ENCODE peak calls at places on chromosomes 6 and 20, in seven cellular contexts. One of them, this sample, is unnamed.

GRCh38 chr20:41064377-41064776 is 35.8 kb downstream of the TOP1 start:
- DNase-seq in posterior cingulate gyrus: no peak
- DNase-seq in AML-193: no peak
- DNase-seq in stimulated activated CD8-positive, alpha-beta memory T cell treated with anti-CD3 and anti-CD28 coated beads, Interleukin-7, amount 100 ng/mL, for 1 hour: no peak
- DNase-seq in midbrain: no peak
- DNase-seq in CD8-positive, alpha-beta memory T cell: no peak
- DNase-seq in NCI-H2081 treated with DMSO at 0.1 percent for 48 hours: no peak
- DNase-seq in this sample: no peak

GRCh38 chr20:51376121-51376520 is 166.4 kb downstream of the NFATC2 start:
- DNase-seq in stimulated activated CD8-positive, alpha-beta memory T cell treated with anti-CD3 and anti-CD28 coated beads, Interleukin-7, amount 100 ng/mL, for 1 hour: no peak
- DNase-seq in midbrain: no peak
- DNase-seq in AML-193: no peak
- DNase-seq in CD8-positive, alpha-beta memory T cell: no peak
- DNase-seq in NCI-H2081 treated with DMSO at 0.1 percent for 48 hours: no peak
- DNase-seq in posterior cingulate gyrus: no peak
- DNase-seq in this sample: no peak

GRCh38 chr20:46117704-46118467 is at the start of gene CD40:
- DNase-seq in posterior cingulate gyrus: peak; percentile 24
- DNase-seq in CD8-positive, alpha-beta memory T cell: peak; percentile 70
- DNase-seq in stimulated activated CD8-positive, alpha-beta memory T cell treated with anti-CD3 and anti-CD28 coated beads, Interleukin-7, amount 100 ng/mL, for 1 hour: peak; percentile 45
- DNase-seq in midbrain: peak; percentile 44
- DNase-seq in NCI-H2081 treated with DMSO at 0.1 percent for 48 hours: no peak
- DNase-seq in AML-193: peak; percentile 57
- DNase-seq in this sample: peak; percentile 87

GRCh38 chr6:130098317-130098716 is 79.9 kb downstream of the L3MBTL3 start:
- DNase-seq in midbrain: no peak
- DNase-seq in AML-193: no peak
- DNase-seq in posterior cingulate gyrus: no peak
- DNase-seq in NCI-H2081 treated with DMSO at 0.1 percent for 48 hours: no peak
- DNase-seq in stimulated activated CD8-positive, alpha-beta memory T cell treated with anti-CD3 and anti-CD28 coated beads, Interleukin-7, amount 100 ng/mL, for 1 hour: no peak
- DNase-seq in CD8-positive, alpha-beta memory T cell: no peak
- DNase-seq in this sample: no peak

GRCh38 chr6:168179133-168179532 is 100.1 kb upstream of the FRMD1 start:
- DNase-seq in stimulated activated CD8-positive, alpha-beta memory T cell treated with anti-CD3 and anti-CD28 coated beads, Interleukin-7, amount 100 ng/mL, for 1 hour: no peak
- DNase-seq in NCI-H2081 treated with DMSO at 0.1 percent for 48 hours: no peak
- DNase-seq in posterior cingulate gyrus: no peak
- DNase-seq in CD8-positive, alpha-beta memory T cell: no peak
- DNase-seq in midbrain: no peak
- DNase-seq in AML-193: no peak
- DNase-seq in this sample: no peak

GRCh38 chr6:168118935-168119334 is 39.9 kb upstream of the FRMD1 start:
- DNase-seq in AML-193: no peak
- DNase-seq in midbrain: no peak
- DNase-seq in stimulated activated CD8-positive, alpha-beta memory T cell treated with anti-CD3 and anti-CD28 coated beads, Interleukin-7, amount 100 ng/mL, for 1 hour: no peak
- DNase-seq in CD8-positive, alpha-beta memory T cell: no peak
- DNase-seq in NCI-H2081 treated with DMSO at 0.1 percent for 48 hours: no peak
- DNase-seq in posterior cingulate gyrus: peak; percentile 0
- DNase-seq in this sample: no peak

GRCh38 chr20:36481380-36482043 is 59.8 kb upstream of the MYL9 start:
- DNase-seq in midbrain: no peak
- DNase-seq in stimulated activated CD8-positive, alpha-beta memory T cell treated with anti-CD3 and anti-CD28 coated beads, Interleukin-7, amount 100 ng/mL, for 1 hour: no peak
- DNase-seq in CD8-positive, alpha-beta memory T cell: no peak
- DNase-seq in AML-193: no peak
- DNase-seq in posterior cingulate gyrus: no peak
- DNase-seq in NCI-H2081 treated with DMSO at 0.1 percent for 48 hours: no peak
- DNase-seq in this sample: no peak

GRCh38 chr6:107991939-107992560 is 34.0 kb upstream of the SEC63 start:
- DNase-seq in midbrain: no peak
- DNase-seq in AML-193: no peak
- DNase-seq in NCI-H2081 treated with DMSO at 0.1 percent for 48 hours: no peak
- DNase-seq in posterior cingulate gyrus: no peak
- DNase-seq in CD8-positive, alpha-beta memory T cell: no peak
- DNase-seq in stimulated activated CD8-positive, alpha-beta memory T cell treated with anti-CD3 and anti-CD28 coated beads, Interleukin-7, amount 100 ng/mL, for 1 hour: no peak
- DNase-seq in this sample: no peak

GRCh38 chr6:36820700-36821580 is 18.3 kb downstream of the CPNE5 start:
- DNase-seq in CD8-positive, alpha-beta memory T cell: no peak
- DNase-seq in stimulated activated CD8-positive, alpha-beta memory T cell treated with anti-CD3 and anti-CD28 coated beads, Interleukin-7, amount 100 ng/mL, for 1 hour: no peak
- DNase-seq in midbrain: no peak
- DNase-seq in posterior cingulate gyrus: no peak
- DNase-seq in NCI-H2081 treated with DMSO at 0.1 percent for 48 hours: no peak
- DNase-seq in AML-193: no peak
- DNase-seq in this sample: no peak

GRCh38 chr6:41464481-41464880 is 81.7 kb upstream of the FOXP4 start:
- DNase-seq in NCI-H2081 treated with DMSO at 0.1 percent for 48 hours: no peak
- DNase-seq in AML-193: no peak
- DNase-seq in midbrain: no peak
- DNase-seq in stimulated activated CD8-positive, alpha-beta memory T cell treated with anti-CD3 and anti-CD28 coated beads, Interleukin-7, amount 100 ng/mL, for 1 hour: no peak
- DNase-seq in posterior cingulate gyrus: no peak
- DNase-seq in CD8-positive, alpha-beta memory T cell: no peak
- DNase-seq in this sample: no peak

GRCh38 chr6:22470454-22471368 is 98.7 kb upstream of the HDGFL1 start:
- DNase-seq in NCI-H2081 treated with DMSO at 0.1 percent for 48 hours: peak; percentile 90
- DNase-seq in midbrain: no peak
- DNase-seq in AML-193: no peak
- DNase-seq in CD8-positive, alpha-beta memory T cell: no peak
- DNase-seq in posterior cingulate gyrus: no peak
- DNase-seq in stimulated activated CD8-positive, alpha-beta memory T cell treated with anti-CD3 and anti-CD28 coated beads, Interleukin-7, amount 100 ng/mL, for 1 hour: no peak
- DNase-seq in this sample: no peak

GRCh38 chr6:134810402-134810801 is 139.5 kb downstream of the ALDH8A1 start:
- DNase-seq in AML-193: no peak
- DNase-seq in midbrain: no peak
- DNase-seq in posterior cingulate gyrus: no peak
- DNase-seq in NCI-H2081 treated with DMSO at 0.1 percent for 48 hours: no peak
- DNase-seq in CD8-positive, alpha-beta memory T cell: no peak
- DNase-seq in stimulated activated CD8-positive, alpha-beta memory T cell treated with anti-CD3 and anti-CD28 coated beads, Interleukin-7, amount 100 ng/mL, for 1 hour: no peak
- DNase-seq in this sample: no peak

GRCh38 chr20:50034567-50035170 is 51.9 kb downstream of the SNAI1 start:
- DNase-seq in stimulated activated CD8-positive, alpha-beta memory T cell treated with anti-CD3 and anti-CD28 coated beads, Interleukin-7, amount 100 ng/mL, for 1 hour: no peak
- DNase-seq in posterior cingulate gyrus: no peak
- DNase-seq in CD8-positive, alpha-beta memory T cell: no peak
- DNase-seq in midbrain: no peak
- DNase-seq in AML-193: no peak
- DNase-seq in NCI-H2081 treated with DMSO at 0.1 percent for 48 hours: no peak
- DNase-seq in this sample: no peak

GRCh38 chr6:140857734-140858380 is 1274.9 kb upstream of the GJE1 start:
- DNase-seq in posterior cingulate gyrus: no peak
- DNase-seq in AML-193: peak; percentile 36
- DNase-seq in CD8-positive, alpha-beta memory T cell: no peak
- DNase-seq in midbrain: peak; percentile 21
- DNase-seq in NCI-H2081 treated with DMSO at 0.1 percent for 48 hours: no peak
- DNase-seq in stimulated activated CD8-positive, alpha-beta memory T cell treated with anti-CD3 and anti-CD28 coated beads, Interleukin-7, amount 100 ng/mL, for 1 hour: no peak
- DNase-seq in this sample: no peak

GRCh38 chr6:2976571-2977085 is 5.3 kb upstream of the SERPINB6 start:
- DNase-seq in stimulated activated CD8-positive, alpha-beta memory T cell treated with anti-CD3 and anti-CD28 coated beads, Interleukin-7, amount 100 ng/mL, for 1 hour: no peak
- DNase-seq in posterior cingulate gyrus: no peak
- DNase-seq in AML-193: no peak
- DNase-seq in CD8-positive, alpha-beta memory T cell: no peak
- DNase-seq in midbrain: no peak
- DNase-seq in NCI-H2081 treated with DMSO at 0.1 percent for 48 hours: no peak
- DNase-seq in this sample: no peak

GRCh38 chr20:63050406-63050805 is 43.6 kb upstream of the BHLHE23 start:
- DNase-seq in CD8-positive, alpha-beta memory T cell: no peak
- DNase-seq in midbrain: no peak
- DNase-seq in NCI-H2081 treated with DMSO at 0.1 percent for 48 hours: no peak
- DNase-seq in AML-193: no peak
- DNase-seq in stimulated activated CD8-positive, alpha-beta memory T cell treated with anti-CD3 and anti-CD28 coated beads, Interleukin-7, amount 100 ng/mL, for 1 hour: no peak
- DNase-seq in posterior cingulate gyrus: no peak
- DNase-seq in this sample: no peak

GRCh38 chr20:10430000-10430466 is 4.0 kb downstream of the MKKS start:
- DNase-seq in posterior cingulate gyrus: no peak
- DNase-seq in AML-193: no peak
- DNase-seq in CD8-positive, alpha-beta memory T cell: no peak
- DNase-seq in NCI-H2081 treated with DMSO at 0.1 percent for 48 hours: no peak
- DNase-seq in stimulated activated CD8-positive, alpha-beta memory T cell treated with anti-CD3 and anti-CD28 coated beads, Interleukin-7, amount 100 ng/mL, for 1 hour: no peak
- DNase-seq in midbrain: no peak
- DNase-seq in this sample: no peak

GRCh38 chr6:158923801-158924498 is 76.1 kb downstream of the RSPH3 start:
- DNase-seq in stimulated activated CD8-positive, alpha-beta memory T cell treated with anti-CD3 and anti-CD28 coated beads, Interleukin-7, amount 100 ng/mL, for 1 hour: no peak
- DNase-seq in CD8-positive, alpha-beta memory T cell: no peak
- DNase-seq in NCI-H2081 treated with DMSO at 0.1 percent for 48 hours: no peak
- DNase-seq in AML-193: no peak
- DNase-seq in midbrain: no peak
- DNase-seq in posterior cingulate gyrus: no peak
- DNase-seq in this sample: no peak

GRCh38 chr6:93266418-93266817 is 152.9 kb downstream of the EPHA7 start:
- DNase-seq in stimulated activated CD8-positive, alpha-beta memory T cell treated with anti-CD3 and anti-CD28 coated beads, Interleukin-7, amount 100 ng/mL, for 1 hour: no peak
- DNase-seq in AML-193: no peak
- DNase-seq in CD8-positive, alpha-beta memory T cell: no peak
- DNase-seq in midbrain: no peak
- DNase-seq in NCI-H2081 treated with DMSO at 0.1 percent for 48 hours: no peak
- DNase-seq in posterior cingulate gyrus: no peak
- DNase-seq in this sample: no peak

GRCh38 chr6:28940859-28941680 is 17.3 kb upstream of the TRIM27 start:
- DNase-seq in CD8-positive, alpha-beta memory T cell: peak; percentile 59
- DNase-seq in NCI-H2081 treated with DMSO at 0.1 percent for 48 hours: peak; percentile 85
- DNase-seq in AML-193: peak; percentile 26
- DNase-seq in stimulated activated CD8-positive, alpha-beta memory T cell treated with anti-CD3 and anti-CD28 coated beads, Interleukin-7, amount 100 ng/mL, for 1 hour: peak; percentile 40
- DNase-seq in midbrain: peak; percentile 86
- DNase-seq in posterior cingulate gyrus: peak; percentile 66
- DNase-seq in this sample: peak; percentile 76

GRCh38 chr6:128256100-128256499 is 264.3 kb downstream of the PTPRK start:
- DNase-seq in midbrain: no peak
- DNase-seq in stimulated activated CD8-positive, alpha-beta memory T cell treated with anti-CD3 and anti-CD28 coated beads, Interleukin-7, amount 100 ng/mL, for 1 hour: no peak
- DNase-seq in NCI-H2081 treated with DMSO at 0.1 percent for 48 hours: no peak
- DNase-seq in posterior cingulate gyrus: no peak
- DNase-seq in AML-193: no peak
- DNase-seq in CD8-positive, alpha-beta memory T cell: no peak
- DNase-seq in this sample: no peak

GRCh38 chr6:148313483-148313882 is 29.2 kb upstream of the SASH1 start:
- DNase-seq in stimulated activated CD8-positive, alpha-beta memory T cell treated with anti-CD3 and anti-CD28 coated beads, Interleukin-7, amount 100 ng/mL, for 1 hour: no peak
- DNase-seq in midbrain: no peak
- DNase-seq in CD8-positive, alpha-beta memory T cell: no peak
- DNase-seq in posterior cingulate gyrus: no peak
- DNase-seq in AML-193: no peak
- DNase-seq in NCI-H2081 treated with DMSO at 0.1 percent for 48 hours: no peak
- DNase-seq in this sample: no peak

GRCh38 chr6:148723484-148723883 is 23.3 kb upstream of the UST start:
- DNase-seq in stimulated activated CD8-positive, alpha-beta memory T cell treated with anti-CD3 and anti-CD28 coated beads, Interleukin-7, amount 100 ng/mL, for 1 hour: no peak
- DNase-seq in posterior cingulate gyrus: no peak
- DNase-seq in AML-193: no peak
- DNase-seq in NCI-H2081 treated with DMSO at 0.1 percent for 48 hours: no peak
- DNase-seq in midbrain: no peak
- DNase-seq in CD8-positive, alpha-beta memory T cell: no peak
- DNase-seq in this sample: no peak

GRCh38 chr6:80872194-80872950 is 765.9 kb downstream of the BCKDHB start:
- DNase-seq in stimulated activated CD8-positive, alpha-beta memory T cell treated with anti-CD3 and anti-CD28 coated beads, Interleukin-7, amount 100 ng/mL, for 1 hour: no peak
- DNase-seq in CD8-positive, alpha-beta memory T cell: no peak
- DNase-seq in AML-193: no peak
- DNase-seq in NCI-H2081 treated with DMSO at 0.1 percent for 48 hours: no peak
- DNase-seq in midbrain: no peak
- DNase-seq in posterior cingulate gyrus: no peak
- DNase-seq in this sample: no peak

GRCh38 chr20:19815553-19815991 is 57.5 kb downstream of the RIN2 start:
- DNase-seq in NCI-H2081 treated with DMSO at 0.1 percent for 48 hours: no peak
- DNase-seq in stimulated activated CD8-positive, alpha-beta memory T cell treated with anti-CD3 and anti-CD28 coated beads, Interleukin-7, amount 100 ng/mL, for 1 hour: no peak
- DNase-seq in midbrain: no peak
- DNase-seq in CD8-positive, alpha-beta memory T cell: no peak
- DNase-seq in AML-193: no peak
- DNase-seq in posterior cingulate gyrus: no peak
- DNase-seq in this sample: peak; percentile 19

GRCh38 chr20:19631410-19631809 is 126.6 kb upstream of the RIN2 start:
- DNase-seq in stimulated activated CD8-positive, alpha-beta memory T cell treated with anti-CD3 and anti-CD28 coated beads, Interleukin-7, amount 100 ng/mL, for 1 hour: no peak
- DNase-seq in CD8-positive, alpha-beta memory T cell: no peak
- DNase-seq in AML-193: no peak
- DNase-seq in posterior cingulate gyrus: no peak
- DNase-seq in NCI-H2081 treated with DMSO at 0.1 percent for 48 hours: no peak
- DNase-seq in midbrain: no peak
- DNase-seq in this sample: no peak

GRCh38 chr6:138115877-138116660 is 8.8 kb upstream of the PERP start:
- DNase-seq in AML-193: peak; percentile 72
- DNase-seq in CD8-positive, alpha-beta memory T cell: peak; percentile 17
- DNase-seq in stimulated activated CD8-positive, alpha-beta memory T cell treated with anti-CD3 and anti-CD28 coated beads, Interleukin-7, amount 100 ng/mL, for 1 hour: no peak
- DNase-seq in midbrain: peak; percentile 73
- DNase-seq in posterior cingulate gyrus: peak; percentile 36
- DNase-seq in NCI-H2081 treated with DMSO at 0.1 percent for 48 hours: no peak
- DNase-seq in this sample: peak; percentile 41

GRCh38 chr20:10286356-10286755 is 67.7 kb downstream of the SNAP25 start:
- DNase-seq in stimulated activated CD8-positive, alpha-beta memory T cell treated with anti-CD3 and anti-CD28 coated beads, Interleukin-7, amount 100 ng/mL, for 1 hour: no peak
- DNase-seq in midbrain: no peak
- DNase-seq in posterior cingulate gyrus: no peak
- DNase-seq in AML-193: no peak
- DNase-seq in CD8-positive, alpha-beta memory T cell: no peak
- DNase-seq in NCI-H2081 treated with DMSO at 0.1 percent for 48 hours: no peak
- DNase-seq in this sample: no peak

GRCh38 chr6:111916747-111917146 is 43.5 kb upstream of the FYN start:
- DNase-seq in CD8-positive, alpha-beta memory T cell: no peak
- DNase-seq in posterior cingulate gyrus: no peak
- DNase-seq in stimulated activated CD8-positive, alpha-beta memory T cell treated with anti-CD3 and anti-CD28 coated beads, Interleukin-7, amount 100 ng/mL, for 1 hour: no peak
- DNase-seq in AML-193: no peak
- DNase-seq in midbrain: no peak
- DNase-seq in NCI-H2081 treated with DMSO at 0.1 percent for 48 hours: no peak
- DNase-seq in this sample: no peak

GRCh38 chr6:153090241-153090930 is 40.7 kb downstream of the RGS17 start:
- DNase-seq in AML-193: no peak
- DNase-seq in CD8-positive, alpha-beta memory T cell: no peak
- DNase-seq in NCI-H2081 treated with DMSO at 0.1 percent for 48 hours: no peak
- DNase-seq in stimulated activated CD8-positive, alpha-beta memory T cell treated with anti-CD3 and anti-CD28 coated beads, Interleukin-7, amount 100 ng/mL, for 1 hour: no peak
- DNase-seq in posterior cingulate gyrus: no peak
- DNase-seq in midbrain: no peak
- DNase-seq in this sample: no peak

GRCh38 chr6:127832381-127832780 is 68.5 kb downstream of the THEMIS start:
- DNase-seq in AML-193: no peak
- DNase-seq in CD8-positive, alpha-beta memory T cell: no peak
- DNase-seq in posterior cingulate gyrus: no peak
- DNase-seq in midbrain: no peak
- DNase-seq in NCI-H2081 treated with DMSO at 0.1 percent for 48 hours: no peak
- DNase-seq in stimulated activated CD8-positive, alpha-beta memory T cell treated with anti-CD3 and anti-CD28 coated beads, Interleukin-7, amount 100 ng/mL, for 1 hour: no peak
- DNase-seq in this sample: no peak

GRCh38 chr6:134035823-134036296 is 16.6 kb downstream of the SLC2A12 start:
- DNase-seq in NCI-H2081 treated with DMSO at 0.1 percent for 48 hours: peak; percentile 24
- DNase-seq in AML-193: peak; percentile 36
- DNase-seq in CD8-positive, alpha-beta memory T cell: no peak
- DNase-seq in posterior cingulate gyrus: peak; percentile 25
- DNase-seq in midbrain: peak; percentile 39
- DNase-seq in stimulated activated CD8-positive, alpha-beta memory T cell treated with anti-CD3 and anti-CD28 coated beads, Interleukin-7, amount 100 ng/mL, for 1 hour: no peak
- DNase-seq in this sample: no peak

GRCh38 chr6:153673214-153673613 is 365.8 kb upstream of the OPRM1 start:
- DNase-seq in AML-193: no peak
- DNase-seq in posterior cingulate gyrus: no peak
- DNase-seq in midbrain: no peak
- DNase-seq in NCI-H2081 treated with DMSO at 0.1 percent for 48 hours: no peak
- DNase-seq in CD8-positive, alpha-beta memory T cell: no peak
- DNase-seq in stimulated activated CD8-positive, alpha-beta memory T cell treated with anti-CD3 and anti-CD28 coated beads, Interleukin-7, amount 100 ng/mL, for 1 hour: no peak
- DNase-seq in this sample: no peak

GRCh38 chr6:126526547-126526946 is 186.6 kb downstream of the CENPW start:
- DNase-seq in CD8-positive, alpha-beta memory T cell: no peak
- DNase-seq in midbrain: no peak
- DNase-seq in stimulated activated CD8-positive, alpha-beta memory T cell treated with anti-CD3 and anti-CD28 coated beads, Interleukin-7, amount 100 ng/mL, for 1 hour: no peak
- DNase-seq in posterior cingulate gyrus: no peak
- DNase-seq in AML-193: no peak
- DNase-seq in NCI-H2081 treated with DMSO at 0.1 percent for 48 hours: no peak
- DNase-seq in this sample: no peak

GRCh38 chr6:130680118-130680517 is 147.1 kb upstream of the SMLR1 start:
- DNase-seq in posterior cingulate gyrus: no peak
- DNase-seq in AML-193: no peak
- DNase-seq in NCI-H2081 treated with DMSO at 0.1 percent for 48 hours: no peak
- DNase-seq in stimulated activated CD8-positive, alpha-beta memory T cell treated with anti-CD3 and anti-CD28 coated beads, Interleukin-7, amount 100 ng/mL, for 1 hour: no peak
- DNase-seq in midbrain: no peak
- DNase-seq in CD8-positive, alpha-beta memory T cell: no peak
- DNase-seq in this sample: no peak

GRCh38 chr6:155085582-155086253 is 90.6 kb downstream of the TIAM2 start:
- DNase-seq in NCI-H2081 treated with DMSO at 0.1 percent for 48 hours: no peak
- DNase-seq in AML-193: no peak
- DNase-seq in posterior cingulate gyrus: no peak
- DNase-seq in midbrain: no peak
- DNase-seq in stimulated activated CD8-positive, alpha-beta memory T cell treated with anti-CD3 and anti-CD28 coated beads, Interleukin-7, amount 100 ng/mL, for 1 hour: no peak
- DNase-seq in CD8-positive, alpha-beta memory T cell: no peak
- DNase-seq in this sample: no peak

GRCh38 chr6:119230160-119230559 is 119.4 kb downstream of the MAN1A1 start:
- DNase-seq in stimulated activated CD8-positive, alpha-beta memory T cell treated with anti-CD3 and anti-CD28 coated beads, Interleukin-7, amount 100 ng/mL, for 1 hour: no peak
- DNase-seq in CD8-positive, alpha-beta memory T cell: no peak
- DNase-seq in AML-193: no peak
- DNase-seq in midbrain: no peak
- DNase-seq in posterior cingulate gyrus: no peak
- DNase-seq in NCI-H2081 treated with DMSO at 0.1 percent for 48 hours: no peak
- DNase-seq in this sample: no peak

GRCh38 chr6:24257282-24257681 is 100.6 kb downstream of the DCDC2 start:
- DNase-seq in AML-193: no peak
- DNase-seq in stimulated activated CD8-positive, alpha-beta memory T cell treated with anti-CD3 and anti-CD28 coated beads, Interleukin-7, amount 100 ng/mL, for 1 hour: no peak
- DNase-seq in midbrain: no peak
- DNase-seq in CD8-positive, alpha-beta memory T cell: no peak
- DNase-seq in posterior cingulate gyrus: no peak
- DNase-seq in NCI-H2081 treated with DMSO at 0.1 percent for 48 hours: no peak
- DNase-seq in this sample: no peak